ENCODE peak calls at places on chromosomes 7 and 10, in six cellular contexts. One of them, this sample, is unnamed.

GRCh38 chr7:45417268-45417667 is 156.9 kb upstream of the ADCY1 start:
- DNase-seq in CD8-positive, alpha-beta T cell: no peak
- DNase-seq in right cardiac atrium: no peak
- DNase-seq in SJSA1: no peak
- DNase-seq in GM23248: no peak
- DNase-seq in coronary artery: no peak
- DNase-seq in this sample: no peak

GRCh38 chr7:131234719-131235488 is 92.8 kb upstream of the MKLN1 start:
- DNase-seq in CD8-positive, alpha-beta T cell: no peak
- DNase-seq in right cardiac atrium: no peak
- DNase-seq in SJSA1: no peak
- DNase-seq in GM23248: no peak
- DNase-seq in coronary artery: no peak
- DNase-seq in this sample: no peak

GRCh38 chr7:157818701-157819516 is 482.1 kb downstream of the DNAJB6 start:
- DNase-seq in CD8-positive, alpha-beta T cell: no peak
- DNase-seq in right cardiac atrium: no peak
- DNase-seq in SJSA1: no peak
- DNase-seq in GM23248: no peak
- DNase-seq in coronary artery: no peak
- DNase-seq in this sample: no peak

GRCh38 chr10:99619851-99620712 is at the start of gene SLC25A28:
- DNase-seq in CD8-positive, alpha-beta T cell: peak
- DNase-seq in right cardiac atrium: peak
- DNase-seq in SJSA1: no peak
- DNase-seq in GM23248: peak
- DNase-seq in coronary artery: peak
- DNase-seq in this sample: peak

GRCh38 chr10:22932626-22933370 is 4.9 kb downstream of the ARMC3 start:
- DNase-seq in CD8-positive, alpha-beta T cell: no peak
- DNase-seq in right cardiac atrium: peak
- DNase-seq in SJSA1: no peak
- DNase-seq in GM23248: peak
- DNase-seq in coronary artery: no peak
- DNase-seq in this sample: no peak

GRCh38 chr7:91945476-91945875 is 4.8 kb downstream of the AKAP9 start:
- DNase-seq in CD8-positive, alpha-beta T cell: no peak
- DNase-seq in right cardiac atrium: no peak
- DNase-seq in SJSA1: no peak
- DNase-seq in GM23248: peak
- DNase-seq in coronary artery: no peak
- DNase-seq in this sample: no peak

GRCh38 chr10:77393411-77393810 is 244.2 kb downstream of the KCNMA1 start:
- DNase-seq in CD8-positive, alpha-beta T cell: no peak
- DNase-seq in right cardiac atrium: no peak
- DNase-seq in SJSA1: no peak
- DNase-seq in GM23248: no peak
- DNase-seq in coronary artery: no peak
- DNase-seq in this sample: no peak

GRCh38 chr7:5450549-5451327 is 27.1 kb upstream of the TNRC18 start:
- DNase-seq in CD8-positive, alpha-beta T cell: peak
- DNase-seq in right cardiac atrium: peak
- DNase-seq in SJSA1: no peak
- DNase-seq in GM23248: peak
- DNase-seq in coronary artery: no peak
- DNase-seq in this sample: peak

GRCh38 chr10:121285797-121286196 is 312.4 kb downstream of the FGFR2 start:
- DNase-seq in CD8-positive, alpha-beta T cell: no peak
- DNase-seq in right cardiac atrium: no peak
- DNase-seq in SJSA1: no peak
- DNase-seq in GM23248: no peak
- DNase-seq in coronary artery: no peak
- DNase-seq in this sample: no peak

GRCh38 chr10:102523250-102524029 is 19.7 kb downstream of the SUFU start:
- DNase-seq in CD8-positive, alpha-beta T cell: no peak
- DNase-seq in right cardiac atrium: peak
- DNase-seq in SJSA1: no peak
- DNase-seq in GM23248: peak
- DNase-seq in coronary artery: peak
- DNase-seq in this sample: no peak

GRCh38 chr10:94571528-94571927 is 25.9 kb downstream of the HELLS start:
- DNase-seq in CD8-positive, alpha-beta T cell: no peak
- DNase-seq in right cardiac atrium: no peak
- DNase-seq in SJSA1: no peak
- DNase-seq in GM23248: peak
- DNase-seq in coronary artery: no peak
- DNase-seq in this sample: no peak

GRCh38 chr7:122675621-122676020 is 23.3 kb downstream of the RNF133 start:
- DNase-seq in CD8-positive, alpha-beta T cell: no peak
- DNase-seq in right cardiac atrium: no peak
- DNase-seq in SJSA1: no peak
- DNase-seq in GM23248: no peak
- DNase-seq in coronary artery: no peak
- DNase-seq in this sample: no peak

GRCh38 chr7:122673951-122674350 is 25.0 kb downstream of the RNF133 start:
- DNase-seq in CD8-positive, alpha-beta T cell: no peak
- DNase-seq in right cardiac atrium: no peak
- DNase-seq in SJSA1: no peak
- DNase-seq in GM23248: no peak
- DNase-seq in coronary artery: no peak
- DNase-seq in this sample: no peak

GRCh38 chr7:122675011-122675410 is 23.9 kb downstream of the RNF133 start:
- DNase-seq in CD8-positive, alpha-beta T cell: no peak
- DNase-seq in right cardiac atrium: no peak
- DNase-seq in SJSA1: no peak
- DNase-seq in GM23248: peak
- DNase-seq in coronary artery: no peak
- DNase-seq in this sample: no peak

GRCh38 chr7:122676466-122676865 is 22.5 kb downstream of the RNF133 start:
- DNase-seq in CD8-positive, alpha-beta T cell: no peak
- DNase-seq in right cardiac atrium: no peak
- DNase-seq in SJSA1: no peak
- DNase-seq in GM23248: no peak
- DNase-seq in coronary artery: no peak
- DNase-seq in this sample: no peak

GRCh38 chr7:122674502-122674901 is 24.4 kb downstream of the RNF133 start:
- DNase-seq in CD8-positive, alpha-beta T cell: no peak
- DNase-seq in right cardiac atrium: no peak
- DNase-seq in SJSA1: no peak
- DNase-seq in GM23248: peak
- DNase-seq in coronary artery: no peak
- DNase-seq in this sample: no peak
- H3K27ac ChIP-seq in CD8-positive, alpha-beta T cell: no peak
- H3K27ac ChIP-seq in right cardiac atrium: no peak
- H3K27ac ChIP-seq in SJSA1: no peak
- H3K27ac ChIP-seq in GM23248: no peak
- H3K27ac ChIP-seq in coronary artery: no peak
- H3K27ac ChIP-seq in this sample: no peak

GRCh38 chr7:36409180-36409579 is 19.5 kb downstream of the ANLN start:
- DNase-seq in CD8-positive, alpha-beta T cell: no peak
- DNase-seq in right cardiac atrium: no peak
- DNase-seq in SJSA1: no peak
- DNase-seq in GM23248: no peak
- DNase-seq in coronary artery: no peak
- DNase-seq in this sample: no peak

GRCh38 chr7:36406156-36406555 is 16.5 kb downstream of the ANLN start:
- DNase-seq in CD8-positive, alpha-beta T cell: no peak
- DNase-seq in right cardiac atrium: no peak
- DNase-seq in SJSA1: no peak
- DNase-seq in GM23248: no peak
- DNase-seq in coronary artery: no peak
- DNase-seq in this sample: no peak

GRCh38 chr7:36405409-36405803 is 15.7 kb downstream of the ANLN start:
- DNase-seq in CD8-positive, alpha-beta T cell: no peak
- DNase-seq in right cardiac atrium: no peak
- DNase-seq in SJSA1: no peak
- DNase-seq in GM23248: no peak
- DNase-seq in coronary artery: no peak
- DNase-seq in this sample: no peak

GRCh38 chr7:36408589-36408988 is 18.9 kb downstream of the ANLN start:
- DNase-seq in CD8-positive, alpha-beta T cell: no peak
- DNase-seq in right cardiac atrium: no peak
- DNase-seq in SJSA1: no peak
- DNase-seq in GM23248: no peak
- DNase-seq in coronary artery: no peak
- DNase-seq in this sample: no peak

GRCh38 chr7:36407636-36408550 is 18.2 kb downstream of the ANLN start:
- DNase-seq in CD8-positive, alpha-beta T cell: no peak
- DNase-seq in right cardiac atrium: no peak
- DNase-seq in SJSA1: no peak
- DNase-seq in GM23248: no peak
- DNase-seq in coronary artery: no peak
- DNase-seq in this sample: no peak
- H3K27ac ChIP-seq in CD8-positive, alpha-beta T cell: no peak
- H3K27ac ChIP-seq in right cardiac atrium: no peak
- H3K27ac ChIP-seq in SJSA1: no peak
- H3K27ac ChIP-seq in GM23248: no peak
- H3K27ac ChIP-seq in coronary artery: no peak
- H3K27ac ChIP-seq in this sample: no peak

GRCh38 chr10:124126139-124126538 is 32.7 kb upstream of the CHST15 start:
- DNase-seq in CD8-positive, alpha-beta T cell: no peak
- DNase-seq in right cardiac atrium: no peak
- DNase-seq in SJSA1: no peak
- DNase-seq in GM23248: no peak
- DNase-seq in coronary artery: no peak
- DNase-seq in this sample: no peak
- H3K27ac ChIP-seq in CD8-positive, alpha-beta T cell: no peak
- H3K27ac ChIP-seq in right cardiac atrium: no peak
- H3K27ac ChIP-seq in SJSA1: no peak
- H3K27ac ChIP-seq in GM23248: no peak
- H3K27ac ChIP-seq in coronary artery: no peak
- H3K27ac ChIP-seq in this sample: no peak

GRCh38 chr7:105691029-105691691 is 109.9 kb upstream of the EFCAB10 start:
- DNase-seq in CD8-positive, alpha-beta T cell: peak
- DNase-seq in right cardiac atrium: no peak
- DNase-seq in SJSA1: peak
- DNase-seq in GM23248: peak
- DNase-seq in coronary artery: no peak
- DNase-seq in this sample: no peak
- H3K27ac ChIP-seq in CD8-positive, alpha-beta T cell: peak
- H3K27ac ChIP-seq in right cardiac atrium: peak
- H3K27ac ChIP-seq in SJSA1: peak
- H3K27ac ChIP-seq in GM23248: peak
- H3K27ac ChIP-seq in coronary artery: no peak
- H3K27ac ChIP-seq in this sample: no peak